ENCODE peak calls at places on chromosomes 3 and 15, in five cellular contexts. P, M, A, H and J are unnamed samples.
A peak's percentile ranks its signal among the peaks of the same experiment; 100 is the strongest.

GRCh38 chr3:171615742-171616141 is 155.5 kb upstream of the TNIK start:
- DNase-seq in P (no peak), M (no peak), A (no peak), H (peak; percentile 34), J (no peak)

GRCh38 chr3:109363634-109364033 is 26.3 kb upstream of the DPPA4 start:
- DNase-seq in P (no peak), M (no peak), A (no peak), H (no peak), J (no peak)

GRCh38 chr3:178389258-178389657 is 147.0 kb upstream of the KCNMB2 start:
- DNase-seq in P (no peak), M (no peak), A (peak; percentile 10), H (no peak), J (no peak)

GRCh38 chr3:194206375-194206774 is 70.4 kb downstream of the HES1 start:
- DNase-seq in P (peak; percentile 51), M (no peak), A (no peak), H (no peak), J (no peak)

GRCh38 chr3:172575375-172575774 is 52.1 kb upstream of the TNFSF10 start:
- DNase-seq in P (no peak), M (no peak), A (no peak), H (no peak), J (no peak)

GRCh38 chr3:184366619-184367321 is 5.3 kb downstream of the POLR2H start:
- DNase-seq in P (no peak), M (no peak), A (no peak), H (no peak), J (peak; percentile 39)

GRCh38 chr3:8938021-8938420 is 25.3 kb downstream of the RAD18 start:
- DNase-seq in P (no peak), M (no peak), A (peak; percentile 39), H (peak; percentile 11), J (no peak)

GRCh38 chr15:62742409-62743171 is 300.0 kb upstream of the TPM1 start:
- DNase-seq in P (peak; percentile 52), M (no peak), A (peak; percentile 84), H (peak; percentile 70), J (peak; percentile 84)

GRCh38 chr3:172519241-172519640 is 4.0 kb downstream of the TNFSF10 start:
- DNase-seq in P (no peak), M (no peak), A (no peak), H (no peak), J (no peak)

DNA sequence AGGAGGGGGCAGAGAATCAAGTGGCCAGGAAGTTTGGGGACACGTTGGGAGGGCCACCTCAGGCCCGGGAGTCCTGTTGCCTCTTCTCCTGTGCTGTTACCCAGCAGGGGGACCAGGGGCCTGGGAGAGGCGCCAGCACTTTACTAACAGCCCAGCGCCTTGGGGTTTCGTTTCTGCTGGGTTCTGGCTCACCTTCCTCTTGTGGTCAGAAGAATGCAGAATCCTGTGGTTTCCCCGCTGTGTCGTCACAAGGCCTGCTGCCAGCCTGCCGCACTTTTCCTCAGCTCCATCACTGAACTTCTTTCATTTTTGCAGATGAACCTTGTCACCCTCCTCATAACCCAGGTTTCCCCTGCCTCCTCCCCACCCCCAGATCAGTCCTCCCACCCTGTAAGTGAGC is 67.7 kb downstream of the SLC30A4 start:
- DNase-seq in P (peak; percentile 56), M (peak; percentile 43), A (no peak), H (peak; percentile 94), J (peak; percentile 75)
- TF ChIP-seq CTCF in P (no peak), M (no peak), A (no peak), H (peak; percentile 33), J (peak; percentile 44)

GRCh38 chr3:159950156-159950898 is 38.3 kb upstream of the IL12A start:
- DNase-seq in P (no peak), M (no peak), A (no peak), H (no peak), J (no peak)

GRCh38 chr3:159951580-159951979 is 37.1 kb upstream of the IL12A start:
- DNase-seq in P (no peak), M (no peak), A (no peak), H (no peak), J (no peak)

GRCh38 chr3:159948423-159949140 is 40.1 kb upstream of the IL12A start:
- DNase-seq in P (no peak), M (no peak), A (no peak), H (peak; percentile 20), J (no peak)

DNA sequence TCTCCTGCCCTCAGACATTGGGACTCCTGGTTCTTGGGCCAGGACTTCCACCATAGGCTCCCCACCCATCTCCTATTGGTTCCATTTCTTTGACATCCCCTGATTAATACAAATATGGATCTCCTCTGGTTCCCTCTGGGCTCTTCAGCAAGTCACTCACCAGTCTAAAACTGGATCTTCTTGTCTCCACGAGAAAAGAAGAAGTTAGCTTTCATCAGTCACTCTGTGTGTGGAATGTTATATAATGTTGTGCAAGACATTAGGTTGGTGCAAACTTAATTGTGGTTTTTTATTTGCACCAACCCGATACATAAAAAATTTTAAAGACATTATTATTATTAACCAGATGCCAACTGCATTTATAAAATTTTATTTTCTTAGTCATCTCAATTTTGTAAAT is 35.3 kb upstream of the IL12A start:
- DNase-seq in P (no peak), M (no peak), A (no peak), H (no peak), J (no peak)
- H3K4me3 ChIP-seq in P (no peak overlapping the region), M (no peak overlapping the region), A (no peak overlapping the region), H (no peak overlapping the region), J (no peak overlapping the region)

GRCh38 chr15:69064649-69065048 is 50.2 kb downstream of the NOX5 start:
- DNase-seq in P (no peak), M (no peak), A (peak; percentile 50), H (no peak), J (no peak)
- TF ChIP-seq CTCF in P (no peak), M (no peak), A (peak; percentile 62), H (no peak), J (no peak)

GRCh38 chr3:28590851-28591250 is 242.2 kb upstream of the AZI2 start:
- DNase-seq in P (no peak), M (no peak), A (no peak), H (no peak), J (no peak)
- H3K4me3 ChIP-seq in P (no peak overlapping the region), M (no peak overlapping the region), A (no peak overlapping the region), H (no peak overlapping the region), J (no peak overlapping the region)

GRCh38 chr3:58285334-58285733 is 20.7 kb upstream of the RPP14 start:
- DNase-seq in P (no peak), M (no peak), A (no peak), H (no peak), J (no peak)

GRCh38 chr3:58292866-58293265 is 13.2 kb upstream of the RPP14 start:
- DNase-seq in P (no peak), M (no peak), A (no peak), H (no peak), J (no peak)

GRCh38 chr3:58287354-58287753 is 18.7 kb upstream of the RPP14 start:
- DNase-seq in P (no peak), M (no peak), A (no peak), H (no peak), J (no peak)

GRCh38 chr3:58291671-58292338 is 14.2 kb upstream of the RPP14 start:
- DNase-seq in P (no peak), M (no peak), A (no peak), H (no peak), J (no peak)

GRCh38 chr3:58288011-58288728 is 17.9 kb upstream of the RPP14 start:
- DNase-seq in P (no peak), M (no peak), A (peak; percentile 12), H (no peak), J (no peak)
- TF ChIP-seq CTCF in P (no peak), M (no peak), A (no peak), H (no peak), J (no peak)

DNA sequence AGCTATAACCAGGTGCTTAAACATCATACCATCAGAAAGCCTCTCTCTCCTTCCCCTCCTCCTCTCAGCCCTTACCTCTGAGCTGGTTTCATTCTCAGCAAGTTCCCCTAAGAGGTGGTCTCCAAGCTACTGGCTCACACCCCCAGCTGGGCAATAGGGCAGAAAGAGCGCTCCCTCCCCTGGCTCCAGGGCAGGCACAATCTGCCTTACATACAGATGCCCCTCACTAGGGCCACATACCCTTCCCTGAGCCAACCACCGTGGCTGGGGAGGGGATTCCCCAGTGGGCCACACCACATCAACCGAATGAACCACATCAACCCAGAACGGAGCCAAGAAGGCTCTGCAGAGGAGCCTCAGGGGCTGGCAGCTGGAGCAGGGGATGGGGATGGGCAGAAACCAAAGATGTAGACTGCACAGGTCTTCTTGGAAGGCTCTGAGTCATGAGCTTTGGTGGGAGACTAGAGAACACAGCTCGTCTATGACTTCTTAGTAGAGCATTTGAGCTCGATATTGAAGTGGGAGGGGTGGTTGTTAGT is 4.6 kb upstream of the FBLN2 start:
- DNase-seq in P (no peak), M (no peak), A (no peak), H (peak; percentile 67), J (peak; percentile 58)
- H3K4me3 ChIP-seq in P (no peak overlapping the region), M (no peak overlapping the region), A (no peak overlapping the region), H (no peak overlapping the region), J (no peak overlapping the region)

GRCh38 chr15:98177950-98178848 is 217.7 kb downstream of the ARRDC4 start:
- DNase-seq in P (no peak), M (no peak), A (peak; percentile 80), H (peak; percentile 79), J (no peak)
- TF ChIP-seq CTCF in P (peak; percentile 63), M (peak; percentile 46), A (peak; percentile 98), H (peak; percentile 97), J (peak; percentile 91)

DNA sequence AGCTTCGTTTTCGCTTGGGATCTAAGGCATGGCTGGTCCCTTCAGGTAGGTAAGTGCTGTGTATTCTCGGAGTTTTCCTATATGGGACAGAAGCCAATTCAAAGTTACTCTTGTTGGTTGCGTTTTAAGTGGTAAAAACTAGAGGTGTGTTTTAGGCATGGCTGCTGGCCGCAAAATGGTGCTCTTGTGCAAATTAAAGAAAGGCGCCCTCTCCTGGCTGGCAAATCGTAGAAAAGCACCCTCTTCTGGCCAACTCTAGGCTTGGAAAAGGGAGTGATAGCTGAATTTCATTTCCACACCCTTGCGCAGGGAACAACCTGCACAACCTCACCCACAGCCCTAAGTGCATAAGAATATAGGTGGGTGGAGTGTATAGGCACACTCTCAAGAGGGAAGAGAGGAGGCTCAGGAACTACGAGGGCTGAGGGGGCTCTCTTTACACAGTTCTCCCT is 23.5 kb downstream of the DRD3 start:
- DNase-seq in P (no peak), M (no peak), A (peak; percentile 82), H (no peak), J (no peak)
- H3K4me3 ChIP-seq in P (no peak overlapping the region), M (no peak overlapping the region), A (peak overlapping the region; percentile 22), H (no peak overlapping the region), J (no peak overlapping the region)

DNA sequence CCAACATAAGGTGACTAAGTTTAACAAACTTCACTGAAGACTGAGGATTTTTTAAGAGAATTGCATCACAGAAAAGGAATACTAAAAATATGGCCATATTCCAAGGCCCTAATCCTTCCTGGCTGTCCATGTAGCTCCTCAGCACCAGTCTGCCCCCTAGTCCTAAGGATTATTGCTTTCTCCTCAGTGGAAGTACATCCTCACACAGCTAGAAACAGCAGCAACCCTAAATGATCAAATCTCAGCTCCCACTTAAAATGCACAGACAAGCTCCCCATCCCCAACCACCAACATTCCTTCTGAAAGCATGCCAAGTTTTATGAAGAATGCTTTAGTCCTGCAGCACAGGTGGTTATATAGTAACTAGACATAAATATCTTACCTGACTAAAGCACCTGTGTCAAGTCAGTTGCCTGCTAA is 14.7 kb downstream of the ST3GAL6 start:
- DNase-seq in P (no peak), M (no peak), A (no peak), H (peak; percentile 41), J (peak; percentile 30)
- TF ChIP-seq CTCF in P (no peak), M (no peak), A (peak; percentile 18), H (peak; percentile 9), J (peak; percentile 18)

GRCh38 chr15:74174966-74175270 is 1.4 kb downstream of the ISLR start:
- DNase-seq in P (no peak), M (peak; percentile 33), A (no peak), H (no peak), J (no peak)
- H3K4me3 ChIP-seq in P (no peak overlapping the region), M (no peak overlapping the region), A (no peak overlapping the region), H (no peak overlapping the region), J (peak overlapping the region; percentile 39)